ENCODE peak calls at places on chromosome X, in six cellular contexts. H is RWPE1, E is upper lobe of right lung, Z is cardiac muscle cell, W is RWPE2, N is right lobe of liver. I is an unnamed sample.

GRCh38 chrX:154988719-154989118 is 33.8 kb downstream of the F8 start:
- DNase-seq in N (no peak), Z (no peak), E (no peak), H (no peak), W (no peak), I (no peak)

GRCh38 chrX:47380268-47380667 is 9.9 kb downstream of the ZNF157 start:
- DNase-seq in H (no peak), N (no peak), Z (no peak), W (no peak), E (no peak), I (no peak)

GRCh38 chrX:154696328-154697045 is 43.1 kb upstream of the CTAG2 start:
- DNase-seq in H (peak; percentile 69), Z (no peak), N (no peak), E (no peak), W (no peak), I (no peak)

GRCh38 chrX:22041931-22042530 is 9.9 kb downstream of the PHEX start:
- DNase-seq in E (no peak), H (no peak), Z (no peak), W (no peak), N (no peak), I (no peak)

GRCh38 chrX:4674028-4674782 is 960.8 kb upstream of the PRKX start:
- DNase-seq in N (no peak), E (no peak), H (peak; percentile 1), W (no peak), Z (no peak), I (no peak)

GRCh38 chrX:24339911-24340310 is 20.5 kb upstream of the SUPT20HL1 start:
- DNase-seq in E (no peak), W (no peak), N (no peak), H (no peak), Z (no peak), I (no peak)

GRCh38 chrX:155235891-155236290 is 19.6 kb downstream of the VBP1 start:
- DNase-seq in Z (no peak), N (no peak), H (no peak), E (no peak), W (no peak), I (no peak)

GRCh38 chrX:25872786-25873185 is 265.4 kb upstream of the MAGEB18 start:
- DNase-seq in H (no peak), E (no peak), W (no peak), N (no peak), Z (no peak), I (no peak)

GRCh38 chrX:41449615-41450014 is 2.5 kb downstream of the NYX start:
- DNase-seq in Z (peak; percentile 83), H (no peak), E (no peak), N (no peak), W (no peak), I (no peak)

GRCh38 chrX:8841911-8842310 is 40.7 kb upstream of the FAM9A start:
- DNase-seq in N (no peak), E (no peak), W (no peak), H (no peak), Z (no peak), I (no peak)

GRCh38 chrX:8845469-8845868 is 44.3 kb upstream of the FAM9A start:
- DNase-seq in W (no peak), Z (no peak), N (no peak), E (no peak), H (no peak), I (no peak)

GRCh38 chrX:8846271-8846670 is 45.1 kb upstream of the FAM9A start:
- DNase-seq in E (no peak), Z (no peak), H (no peak), W (no peak), N (no peak), I (no peak)

GRCh38 chrX:8844157-8844556 is 43.0 kb upstream of the FAM9A start:
- DNase-seq in H (no peak), W (no peak), N (no peak), Z (no peak), E (no peak), I (no peak)

GRCh38 chrX:8845060-8845459 is 43.9 kb upstream of the FAM9A start:
- DNase-seq in W (no peak), Z (no peak), H (no peak), E (no peak), N (no peak), I (no peak)
- TF ChIP-seq CTCF in W (no peak), Z (peak; percentile 35), H (no peak), E (no peak), N (no peak), I (peak; percentile 16)

DNA sequence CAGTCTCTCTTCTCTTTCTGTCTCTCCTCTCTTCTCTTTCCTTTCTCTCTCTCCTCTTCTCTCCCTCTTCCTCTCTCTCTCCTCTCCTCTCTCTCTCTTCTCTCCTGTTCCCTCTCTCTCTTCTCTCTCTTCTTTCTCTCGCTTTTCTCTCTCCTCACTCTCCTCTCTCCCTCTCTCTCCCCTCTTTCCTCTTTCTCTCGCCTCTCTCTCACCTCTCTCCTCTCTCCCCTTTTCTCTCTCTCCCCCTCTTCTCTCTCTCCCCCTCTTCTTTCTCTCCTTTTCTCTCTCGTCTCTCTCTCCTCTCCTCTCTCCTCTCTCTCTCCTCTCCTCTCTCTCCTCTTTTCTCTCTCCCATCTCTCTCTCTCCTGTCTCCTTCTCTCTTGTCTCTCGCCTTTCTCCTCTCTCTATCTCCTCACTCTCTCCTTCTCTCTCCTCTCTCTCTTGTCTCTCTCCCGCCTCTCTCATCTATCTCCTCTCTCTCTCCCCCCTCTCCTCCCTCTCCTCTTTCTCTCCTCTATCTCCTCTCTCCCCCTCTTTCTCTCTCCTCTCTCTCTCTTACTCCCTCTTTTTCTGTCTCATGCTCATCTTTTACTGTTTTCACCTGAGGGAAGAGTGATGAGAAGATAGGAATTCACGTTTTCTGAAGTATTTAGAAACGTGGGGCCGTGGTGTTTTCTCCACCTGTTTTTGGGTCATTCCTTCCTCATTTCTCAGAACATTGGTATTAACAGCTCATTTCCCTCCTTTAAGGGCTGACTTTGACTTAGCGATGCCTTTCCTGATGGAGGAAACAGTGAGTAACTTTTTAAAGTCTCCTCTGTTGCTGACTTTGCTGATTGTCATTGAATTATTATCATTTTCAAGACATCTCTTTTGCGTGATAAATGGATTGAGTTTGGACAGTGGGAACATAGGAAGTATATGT is 80.6 kb upstream of the CD99 start:
- DNase-seq in W (no peak), N (no peak), E (no peak), H (no peak), Z (no peak), I (no peak)
- H3K27ac ChIP-seq in W (peak overlapping the region; percentile 53), N (no peak overlapping the region), E (peak overlapping the region; percentile 82), H (no peak overlapping the region), Z (no peak overlapping the region), I (no peak overlapping the region)

GRCh38 chrX:36913551-36913950 is 94.6 kb upstream of the FAM47C start:
- DNase-seq in N (no peak), E (no peak), Z (no peak), W (no peak), H (no peak), I (no peak)

GRCh38 chrX:36909584-36909983 is 98.6 kb upstream of the FAM47C start:
- DNase-seq in E (no peak), H (no peak), W (no peak), N (no peak), Z (no peak), I (no peak)

DNA sequence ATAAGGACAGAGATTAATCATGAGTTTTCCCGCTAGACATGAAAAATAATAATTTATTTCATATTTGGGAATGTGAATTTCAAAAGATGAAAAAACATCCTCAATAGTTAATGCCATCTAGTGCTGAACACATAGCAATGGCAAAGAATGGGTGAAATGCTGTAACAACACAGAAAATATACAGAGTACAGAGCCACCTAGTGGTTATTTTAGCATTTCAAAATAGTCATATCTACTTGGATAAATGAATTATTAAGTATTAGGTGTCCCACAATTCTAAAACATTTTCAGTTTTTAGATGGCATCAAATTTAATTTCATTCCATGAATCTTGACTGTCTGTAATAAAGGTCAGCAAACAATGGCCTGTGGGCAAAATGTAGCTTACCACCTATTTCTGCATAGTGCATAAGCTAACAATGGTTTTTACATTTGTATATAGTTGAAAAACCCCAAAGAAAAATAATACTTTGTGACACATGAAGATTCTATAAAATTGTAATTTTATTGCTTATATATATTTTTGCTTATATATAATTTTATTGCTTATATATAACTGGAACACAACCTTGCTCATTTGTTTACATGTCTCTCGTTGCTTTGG is 99.3 kb upstream of the FAM47C start:
- DNase-seq in H (peak; percentile 13), Z (peak; percentile 57), W (no peak), N (no peak), E (no peak), I (no peak)
- TF ChIP-seq CTCF in H (peak; percentile 39), Z (peak; percentile 53), W (peak; percentile 66), N (peak; percentile 60), E (peak; percentile 40), I (peak; percentile 13)

GRCh38 chrX:45710081-45710801 is 509.6 kb upstream of the DIPK2B start:
- DNase-seq in W (peak; percentile 62), H (peak; percentile 71), N (no peak), Z (no peak), E (no peak), I (no peak)

GRCh38 chrX:45712067-45712466 is 511.4 kb upstream of the DIPK2B start:
- DNase-seq in Z (no peak), E (no peak), H (no peak), W (no peak), N (no peak), I (no peak)

GRCh38 chrX:45711231-45711630 is 510.6 kb upstream of the DIPK2B start:
- DNase-seq in E (no peak), W (no peak), Z (no peak), H (no peak), N (no peak), I (no peak)

GRCh38 chrX:45714864-45715263 is 514.2 kb upstream of the DIPK2B start:
- DNase-seq in E (no peak), Z (no peak), H (no peak), W (no peak), N (no peak), I (no peak)

DNA sequence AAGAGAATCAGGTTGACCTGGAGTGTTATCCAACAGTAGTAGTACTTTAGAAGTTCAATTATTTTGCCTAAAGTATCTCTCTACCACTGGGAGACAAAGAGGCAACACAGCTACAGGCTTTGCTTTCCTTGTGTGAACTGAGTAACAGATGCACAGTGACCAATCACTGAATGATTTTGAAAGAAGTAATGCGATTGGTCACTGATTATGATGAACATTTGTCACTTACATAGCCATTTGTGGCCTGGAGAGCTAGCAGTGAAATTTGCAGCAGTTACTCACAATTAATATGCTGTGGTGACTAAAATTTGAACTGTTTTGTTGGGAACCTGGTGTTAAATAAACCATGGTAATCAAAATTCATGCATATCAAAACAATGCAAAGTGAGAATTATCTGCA is 508.7 kb upstream of the DIPK2B start:
- DNase-seq in H (no peak), Z (no peak), E (no peak), W (no peak), N (no peak), I (no peak)
- H3K27ac ChIP-seq in H (no peak overlapping the region), Z (no peak overlapping the region), E (no peak overlapping the region), W (peak overlapping the region; percentile 99), N (no peak overlapping the region), I (no peak overlapping the region)

GRCh38 chrX:106392346-106392745 is 219.4 kb upstream of the RADX start:
- DNase-seq in N (no peak), E (no peak), Z (no peak), W (no peak), H (no peak), I (no peak)

GRCh38 chrX:106391284-106391852 is 220.4 kb upstream of the RADX start:
- DNase-seq in H (no peak), Z (no peak), N (no peak), E (no peak), W (no peak), I (no peak)
- TF ChIP-seq CTCF in H (no peak), Z (no peak), N (no peak), E (no peak), W (no peak), I (no peak)

GRCh38 chrX:105323951-105324350 is 103.5 kb upstream of the TEX13A start:
- DNase-seq in E (no peak), N (no peak), H (peak; percentile 72), W (peak; percentile 53), Z (no peak), I (no peak)
- H3K27ac ChIP-seq in E (no peak overlapping the region), N (no peak overlapping the region), H (peak overlapping the region; percentile 64), W (peak overlapping the region; percentile 33), Z (no peak overlapping the region), I (no peak overlapping the region)

GRCh38 chrX:120213438-120214265 is 37.0 kb upstream of the ZBTB33 start:
- DNase-seq in E (no peak), H (peak; percentile 25), Z (peak; percentile 69), N (no peak), W (no peak), I (no peak)
- TF ChIP-seq CTCF in E (peak; percentile 68), H (peak; percentile 70), Z (peak; percentile 80), N (peak; percentile 84), W (peak; percentile 68), I (peak; percentile 48)

I was measured in kidney.